ENCODE peak calls at places on chromosomes 7 and 10, in six cellular contexts. Z is endothelial cell, N is HFFc6, P is neural progenitor cell, C is fibroblast of the aortic adventitia, L is progenitor cell of endocrine pancreas. I is an unnamed sample.

GRCh38 chr7:155372782-155373358 is 75.2 kb downstream of the INSIG1 start:
- DNase-seq in Z (no peak), N (no peak), P (no peak), C (no peak), L (no peak), I (no peak)

GRCh38 chr7:37683263-37684120 is at the start of gene GPR141:
- DNase-seq in Z (no peak), N (no peak), P (no peak), C (no peak), L (no peak), I (no peak)

GRCh38 chr10:21423338-21423737 is 102.1 kb downstream of the SKIDA1 start:
- DNase-seq in Z (no peak), N (no peak), P (no peak), C (no peak), L (no peak), I (no peak)

GRCh38 chr7:41911792-41912191 is 208.9 kb upstream of the INHBA start:
- DNase-seq in Z (no peak), N (peak; percentile 50), P (no peak), C (peak; percentile 76), L (no peak), I (no peak)

GRCh38 chr7:42677751-42678231 is 234.1 kb downstream of the C7orf25 start:
- DNase-seq in Z (no peak), N (peak; percentile 78), P (no peak), C (peak; percentile 92), L (no peak), I (no peak)

GRCh38 chr7:99460651-99461050 is 5.3 kb downstream of the ATP5MF start:
- DNase-seq in Z (no peak), N (no peak), P (no peak), C (no peak), L (no peak), I (no peak)

GRCh38 chr10:33967721-33968120 is 633.3 kb upstream of the NRP1 start:
- DNase-seq in Z (no peak), N (no peak), P (no peak), C (peak; percentile 47), L (no peak), I (no peak)

GRCh38 chr10:44878704-44879530 is 32.2 kb upstream of the TMEM72 start:
- DNase-seq in Z (peak; percentile 83), N (peak; percentile 83), P (peak; percentile 95), C (peak; percentile 84), L (peak; percentile 84), I (peak; percentile 89)

GRCh38 chr10:117131390-117132327 is 6.4 kb downstream of the VAX1 start:
- DNase-seq in Z (peak; percentile 22), N (no peak), P (peak; percentile 65), C (no peak), L (no peak), I (no peak)

DNA sequence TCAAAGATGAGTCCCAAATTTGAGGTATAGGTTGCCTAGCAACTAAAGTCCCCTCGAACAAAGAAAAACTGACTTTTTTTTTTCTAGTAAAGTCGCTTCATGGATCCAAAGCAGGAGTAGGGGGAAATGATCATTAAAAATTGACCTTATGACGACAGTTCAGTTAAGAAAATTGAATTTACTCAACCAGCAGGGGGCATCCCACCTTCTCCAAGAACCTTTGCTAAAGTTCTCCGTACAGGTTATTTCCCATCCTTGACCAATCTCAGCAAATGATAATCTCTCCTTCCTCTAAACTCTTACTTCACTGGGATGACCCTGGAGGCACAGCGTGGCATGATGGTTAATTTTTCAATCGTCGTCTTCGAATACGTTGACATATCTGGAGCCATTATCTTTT is 228.3 kb downstream of the CALN1 start:
- DNase-seq in Z (peak; percentile 35), N (no peak), P (peak; percentile 56), C (no peak), L (no peak), I (no peak)
- TF ChIP-seq CTCF in Z (peak; percentile 73), N (peak; percentile 52), P (peak; percentile 63), C (no peak), L (peak; percentile 57), I (peak; percentile 75)

GRCh38 chr7:76512941-76513816 is 2.8 kb downstream of the UPK3B start:
- DNase-seq in Z (peak; percentile 64), N (no peak), P (peak; percentile 70), C (no peak), L (no peak), I (peak; percentile 64)
- TF ChIP-seq CTCF in Z (peak; percentile 65), N (peak; percentile 69), P (peak; percentile 50), C (peak; percentile 42), L (peak; percentile 51), I (peak; percentile 68)

GRCh38 chr7:129375221-129375938 is 58.9 kb upstream of the STRIP2 start:
- DNase-seq in Z (no peak), N (no peak), P (peak; percentile 44), C (no peak), L (no peak), I (no peak)

GRCh38 chr7:129373651-129374428 is 60.4 kb upstream of the STRIP2 start:
- DNase-seq in Z (no peak), N (no peak), P (no peak), C (no peak), L (no peak), I (no peak)

GRCh38 chr7:129370812-129371211 is 63.4 kb upstream of the STRIP2 start:
- DNase-seq in Z (no peak), N (no peak), P (peak; percentile 14), C (peak; percentile 13), L (no peak), I (no peak)

GRCh38 chr7:129376778-129377700 is 57.2 kb upstream of the STRIP2 start:
- DNase-seq in Z (no peak), N (no peak), P (no peak), C (peak; percentile 38), L (no peak), I (no peak)

DNA sequence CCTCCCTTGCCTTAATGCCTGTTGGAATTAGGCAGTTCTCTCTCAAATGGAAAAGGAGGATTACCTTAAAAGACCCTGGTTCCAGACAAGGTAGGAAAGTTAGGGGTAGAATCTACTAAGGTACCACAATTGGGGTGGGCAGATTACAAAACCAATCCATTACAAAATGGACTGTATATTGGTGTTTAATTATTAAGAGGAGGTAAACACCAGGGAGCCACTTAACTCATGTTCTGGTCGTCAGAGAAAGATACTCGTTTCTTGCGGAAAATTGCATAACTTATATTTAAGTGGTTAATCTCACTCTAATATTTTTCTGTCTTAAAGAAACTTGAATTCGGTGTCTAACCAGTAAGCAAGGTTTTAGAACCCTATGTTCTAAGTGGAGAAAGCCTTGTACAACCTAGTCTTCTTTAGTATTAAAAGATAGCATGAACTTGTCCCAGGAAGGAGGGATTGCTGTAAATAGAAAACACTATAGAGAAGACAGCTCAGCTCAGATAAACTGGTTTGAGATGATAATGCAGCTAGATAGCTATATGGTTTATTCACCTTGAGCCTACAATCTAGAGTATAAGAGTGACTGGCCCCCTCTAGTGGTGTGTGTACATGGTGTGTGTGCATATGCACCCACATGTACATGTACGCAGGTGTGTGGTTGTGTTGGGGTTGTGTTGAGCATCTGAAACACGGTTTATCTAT is 58.0 kb upstream of the STRIP2 start:
- DNase-seq in Z (peak; percentile 51), N (peak; percentile 20), P (peak; percentile 57), C (peak; percentile 40), L (no peak), I (peak; percentile 34)
- TF ChIP-seq CTCF in Z (peak; percentile 57), N (peak; percentile 80), P (peak; percentile 72), C (peak; percentile 68), L (peak; percentile 69), I (peak; percentile 63)

GRCh38 chr7:151461942-151462230 is 21.9 kb upstream of the CRYGN start:
- DNase-seq in Z (no peak), N (no peak), P (no peak), C (no peak), L (no peak), I (no peak)
- TF ChIP-seq CTCF in Z (no peak), N (peak; percentile 13), P (no peak), C (no peak), L (no peak), I (no peak)

DNA sequence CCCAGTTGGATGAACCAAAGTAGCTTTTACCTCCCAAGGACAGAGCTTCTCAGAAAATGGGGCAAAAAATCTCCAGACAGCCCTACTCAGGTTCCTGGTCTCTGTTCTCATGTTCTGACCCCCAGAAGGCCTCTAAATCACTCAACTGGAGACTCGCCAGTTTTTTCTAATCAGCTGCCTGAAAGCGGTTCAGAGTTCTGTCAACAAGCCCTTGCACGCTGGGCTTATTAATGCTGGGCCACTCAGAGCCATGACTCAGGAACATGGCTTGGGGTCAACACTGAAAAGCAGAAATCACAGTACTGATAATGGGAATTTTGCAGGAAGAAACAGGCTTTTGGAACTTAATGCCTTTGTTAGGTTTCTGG is 15.3 kb downstream of the ECHDC3 start:
- DNase-seq in Z (no peak), N (peak; percentile 85), P (no peak), C (peak; percentile 98), L (no peak), I (no peak)
- TF ChIP-seq CTCF in Z (no peak), N (no peak), P (no peak), C (no peak), L (no peak), I (no peak)